ENCODE peak calls at places on chromosome 14, in five cellular contexts. One of them, this sample, is unnamed. For H3K4me1, the result is how much of the 10 kb centered on the place peaks cover.

GRCh38 chr14:56085471-56085870 is 32.7 kb upstream of the PELI2 start:
- DNase-seq in GM12878: no peak
- DNase-seq in HepG2: no peak
- DNase-seq in K562: no peak
- DNase-seq in NT2/D1: no peak
- DNase-seq in this sample: no peak

GRCh38 chr14:102731871-102732800 is 45.1 kb upstream of the TRAF3 start:
- DNase-seq in K562: no peak
- DNase-seq in NT2/D1: no peak
- DNase-seq in HepG2: no peak
- DNase-seq in GM12878: no peak
- DNase-seq in this sample: no peak

GRCh38 chr14:51575225-51576111 is 76.2 kb upstream of the FRMD6 start:
- DNase-seq in GM12878: no peak
- DNase-seq in HepG2: peak
- DNase-seq in NT2/D1: no peak
- DNase-seq in K562: no peak
- DNase-seq in this sample: no peak

GRCh38 chr14:53999061-53999488 is 42.5 kb upstream of the BMP4 start:
- DNase-seq in NT2/D1: no peak
- DNase-seq in K562: no peak
- DNase-seq in GM12878: no peak
- DNase-seq in HepG2: peak
- DNase-seq in this sample: no peak

GRCh38 chr14:52327374-52328226 is 13.5 kb downstream of the PTGER2 start:
- DNase-seq in GM12878: no peak
- DNase-seq in NT2/D1: no peak
- DNase-seq in HepG2: no peak
- DNase-seq in K562: no peak
- DNase-seq in this sample: no peak

GRCh38 chr14:93183596-93184317 is 940 bp downstream of the MOAP1 start:
- DNase-seq in GM12878: no peak
- DNase-seq in K562: no peak
- DNase-seq in NT2/D1: no peak
- DNase-seq in HepG2: no peak
- DNase-seq in this sample: no peak

GRCh38 chr14:104344815-104345214 is 206.4 kb downstream of the KIF26A start:
- DNase-seq in K562: no peak
- DNase-seq in GM12878: no peak
- DNase-seq in HepG2: no peak
- DNase-seq in NT2/D1: no peak
- DNase-seq in this sample: no peak

GRCh38 chr14:92600318-92601053 is 86.9 kb downstream of the RIN3 start:
- DNase-seq in NT2/D1: no peak
- DNase-seq in K562: no peak
- DNase-seq in HepG2: no peak
- DNase-seq in GM12878: no peak
- DNase-seq in this sample: no peak

GRCh38 chr14:64461221-64461620 is 4.1 kb upstream of the AKAP5 start:
- DNase-seq in K562: no peak
- DNase-seq in HepG2: no peak
- DNase-seq in GM12878: no peak
- DNase-seq in NT2/D1: no peak
- DNase-seq in this sample: no peak

GRCh38 chr14:22178330-22178981 is 410.6 kb downstream of the DAD1 start:
- DNase-seq in K562: no peak
- DNase-seq in HepG2: no peak
- DNase-seq in NT2/D1: no peak
- DNase-seq in GM12878: no peak
- DNase-seq in this sample: no peak

GRCh38 chr14:24429395-24430142 is at the start of the genes CBLN3 and KHNYN:
- DNase-seq in HepG2: peak
- DNase-seq in K562: peak
- DNase-seq in NT2/D1: peak
- DNase-seq in GM12878: no peak
- DNase-seq in this sample: peak

GRCh38 chr14:36663404-36664321 is 2.0 kb downstream of the PAX9 start:
- DNase-seq in NT2/D1: no peak
- DNase-seq in K562: no peak
- DNase-seq in HepG2: no peak
- DNase-seq in GM12878: no peak
- DNase-seq in this sample: no peak

GRCh38 chr14:36661506-36662257 is at the start of gene PAX9:
- DNase-seq in GM12878: peak
- DNase-seq in K562: peak
- DNase-seq in HepG2: peak
- DNase-seq in NT2/D1: peak
- DNase-seq in this sample: peak

GRCh38 chr14:36662543-36663403 is 1.1 kb downstream of the PAX9 start:
- DNase-seq in K562: peak
- DNase-seq in NT2/D1: no peak
- DNase-seq in HepG2: no peak
- DNase-seq in GM12878: no peak
- DNase-seq in this sample: no peak

GRCh38 chr14:36660736-36661505 is 739 bp upstream of the PAX9 start:
- DNase-seq in NT2/D1: no peak
- DNase-seq in HepG2: no peak
- DNase-seq in GM12878: no peak
- DNase-seq in K562: no peak
- DNase-seq in this sample: no peak

GRCh38 chr14:36662258-36662542 is 540 bp downstream of the PAX9 start:
- DNase-seq in GM12878: no peak
- DNase-seq in NT2/D1: no peak
- DNase-seq in HepG2: no peak
- DNase-seq in K562: no peak
- DNase-seq in this sample: no peak
- H3K4me1 ChIP-seq in GM12878: under half
- H3K4me1 ChIP-seq in NT2/D1: under half
- H3K4me1 ChIP-seq in HepG2: under half
- H3K4me1 ChIP-seq in K562: under half
- H3K4me1 ChIP-seq in this sample: under half

GRCh38 chr14:94924189-94924588 is 154.3 kb upstream of the GSC start:
- DNase-seq in K562: no peak
- DNase-seq in GM12878: no peak
- DNase-seq in NT2/D1: no peak
- DNase-seq in HepG2: no peak
- DNase-seq in this sample: no peak
- TF ChIP-seq YY1 in K562: no peak
- TF ChIP-seq YY1 in GM12878: no peak
- TF ChIP-seq YY1 in NT2/D1: no peak
- TF ChIP-seq YY1 in HepG2: no peak
- TF ChIP-seq YY1 in this sample: no peak

GRCh38 chr14:77590845-77591506 is 25.5 kb downstream of the SPTLC2 start:
- DNase-seq in K562: no peak
- DNase-seq in GM12878: no peak
- DNase-seq in NT2/D1: no peak
- DNase-seq in HepG2: no peak
- DNase-seq in this sample: no peak
- H3K4me1 ChIP-seq in K562: under half
- H3K4me1 ChIP-seq in GM12878: under half
- H3K4me1 ChIP-seq in NT2/D1: under half
- H3K4me1 ChIP-seq in HepG2: under half
- H3K4me1 ChIP-seq in this sample: under half

GRCh38 chr14:105368032-105368417 is 30.3 kb upstream of the TEX22 start:
- DNase-seq in GM12878: no peak
- DNase-seq in NT2/D1: no peak
- DNase-seq in HepG2: no peak
- DNase-seq in K562: no peak
- DNase-seq in this sample: no peak
- TF ChIP-seq YY1 in GM12878: no peak
- TF ChIP-seq YY1 in NT2/D1: no peak
- TF ChIP-seq YY1 in HepG2: no peak
- TF ChIP-seq YY1 in K562: no peak
- TF ChIP-seq YY1 in this sample: no peak

This sample was measured in HCT116.